ENCODE peak calls at places on chromosomes 13 and 19, in six cellular contexts. B, Y, O, M, A and I are unnamed samples.

GRCh38 chr19:38101723-38102122 is 122.3 kb downstream of the DPF1 start:
- DNase-seq in B (no peak), Y (no peak), O (no peak), M (no peak), A (no peak), I (no peak)

GRCh38 chr13:52162279-52163101 is 3.1 kb upstream of the NEK3 start:
- DNase-seq in B (peak), Y (no peak), O (no peak), M (no peak), A (peak), I (peak)

GRCh38 chr13:23979361-23980159 is 82.3 kb upstream of the C1QTNF9B start:
- DNase-seq in B (peak), Y (peak), O (peak), M (peak), A (peak), I (peak)

GRCh38 chr19:13029301-13029880 is 34.1 kb downstream of the NFIX start:
- DNase-seq in B (no peak), Y (no peak), O (no peak), M (no peak), A (no peak), I (no peak)

GRCh38 chr19:36528921-36529518 is 949 bp upstream of the ZNF260 start:
- DNase-seq in B (no peak), Y (no peak), O (peak), M (no peak), A (no peak), I (no peak)

GRCh38 chr13:30581582-30581981 is 36.1 kb upstream of the USPL1 start:
- DNase-seq in B (peak), Y (peak), O (peak), M (no peak), A (no peak), I (peak)

GRCh38 chr19:14073925-14074838 is 1.6 kb downstream of the MISP3 start:
- DNase-seq in B (peak), Y (peak), O (no peak), M (no peak), A (no peak), I (no peak)

GRCh38 chr13:28655566-28655965 is 3.4 kb upstream of the POMP start:
- DNase-seq in B (peak), Y (no peak), O (no peak), M (no peak), A (peak), I (peak)

GRCh38 chr13:102817907-102818306 is 19.0 kb downstream of the BIVM start:
- DNase-seq in B (no peak), Y (no peak), O (no peak), M (no peak), A (peak), I (no peak)

GRCh38 chr13:85140192-85140591 is 659.0 kb downstream of the SLITRK6 start:
- DNase-seq in B (no peak), Y (no peak), O (no peak), M (no peak), A (no peak), I (no peak)

GRCh38 chr19:42351079-42351735 is 25.8 kb downstream of the MEGF8 start:
- DNase-seq in B (no peak), Y (no peak), O (no peak), M (no peak), A (no peak), I (no peak)

GRCh38 chr19:48724796-48725753 is 5.5 kb upstream of the MAMSTR start:
- DNase-seq in B (peak), Y (peak), O (peak), M (peak), A (peak), I (peak)

GRCh38 chr13:102769679-102770078 is 3.9 kb downstream of the TEX30 start:
- DNase-seq in B (peak), Y (no peak), O (no peak), M (no peak), A (no peak), I (peak)

GRCh38 chr19:20664917-20665781 is 3.8 kb upstream of the ZNF626 start:
- DNase-seq in B (no peak), Y (peak), O (no peak), M (peak), A (no peak), I (peak)
- H3K4me3 ChIP-seq in B (no peak), Y (no peak), O (no peak), M (no peak), A (no peak), I (no peak)

GRCh38 chr19:5897189-5897969 is 6.2 kb downstream of the NDUFA11 start:
- DNase-seq in B (no peak), Y (no peak), O (no peak), M (no peak), A (no peak), I (no peak)

GRCh38 chr19:5895890-5896289 is 7.7 kb downstream of the NDUFA11 start:
- DNase-seq in B (no peak), Y (no peak), O (no peak), M (no peak), A (no peak), I (no peak)

GRCh38 chr19:5894704-5895349 is 8.8 kb downstream of the NDUFA11 start:
- DNase-seq in B (no peak), Y (no peak), O (no peak), M (no peak), A (no peak), I (no peak)

GRCh38 chr19:5895409-5895808 is 8.2 kb downstream of the NDUFA11 start:
- DNase-seq in B (no peak), Y (no peak), O (no peak), M (no peak), A (no peak), I (no peak)

DNA sequence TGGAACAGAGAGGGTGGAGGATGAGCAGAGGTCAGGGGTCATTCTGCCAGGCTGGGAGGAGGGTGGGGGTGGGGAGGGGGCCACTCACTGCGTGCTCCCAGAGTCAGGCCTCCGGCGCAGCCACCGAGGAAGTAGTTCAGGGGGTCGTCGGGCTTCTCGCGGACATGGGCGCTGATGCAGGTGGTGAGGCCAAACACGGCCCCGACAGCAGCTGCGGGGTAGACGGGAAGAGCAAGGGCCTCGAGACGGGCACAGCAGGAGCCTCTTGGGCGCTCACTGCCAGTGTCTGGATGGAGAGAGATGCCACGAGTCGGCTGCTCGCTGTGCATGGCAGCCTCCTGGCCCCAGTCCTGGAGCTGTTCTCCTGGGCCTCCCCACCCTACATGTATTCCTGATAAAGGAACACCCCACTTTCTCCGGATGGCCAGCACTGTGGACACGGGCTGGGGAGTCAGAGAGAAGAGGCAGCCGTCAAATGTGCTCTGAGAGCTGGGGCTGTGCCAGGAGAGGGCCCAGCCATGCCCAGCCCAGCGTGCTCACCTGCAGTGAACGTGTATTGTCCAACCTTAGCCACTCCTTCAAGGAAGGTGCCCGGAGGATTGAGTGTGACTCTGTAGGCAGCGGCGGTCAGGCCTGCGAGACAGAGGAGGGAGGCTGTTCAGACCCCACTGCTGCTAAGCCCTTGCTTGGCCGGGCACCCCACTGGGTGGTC is 7.1 kb downstream of the NDUFA11 start:
- DNase-seq in B (no peak), Y (no peak), O (no peak), M (no peak), A (no peak), I (no peak)
- TF ChIP-seq CTCF in B (no peak), Y (no peak), O (no peak), M (no peak), A (no peak), I (no peak)

DNA sequence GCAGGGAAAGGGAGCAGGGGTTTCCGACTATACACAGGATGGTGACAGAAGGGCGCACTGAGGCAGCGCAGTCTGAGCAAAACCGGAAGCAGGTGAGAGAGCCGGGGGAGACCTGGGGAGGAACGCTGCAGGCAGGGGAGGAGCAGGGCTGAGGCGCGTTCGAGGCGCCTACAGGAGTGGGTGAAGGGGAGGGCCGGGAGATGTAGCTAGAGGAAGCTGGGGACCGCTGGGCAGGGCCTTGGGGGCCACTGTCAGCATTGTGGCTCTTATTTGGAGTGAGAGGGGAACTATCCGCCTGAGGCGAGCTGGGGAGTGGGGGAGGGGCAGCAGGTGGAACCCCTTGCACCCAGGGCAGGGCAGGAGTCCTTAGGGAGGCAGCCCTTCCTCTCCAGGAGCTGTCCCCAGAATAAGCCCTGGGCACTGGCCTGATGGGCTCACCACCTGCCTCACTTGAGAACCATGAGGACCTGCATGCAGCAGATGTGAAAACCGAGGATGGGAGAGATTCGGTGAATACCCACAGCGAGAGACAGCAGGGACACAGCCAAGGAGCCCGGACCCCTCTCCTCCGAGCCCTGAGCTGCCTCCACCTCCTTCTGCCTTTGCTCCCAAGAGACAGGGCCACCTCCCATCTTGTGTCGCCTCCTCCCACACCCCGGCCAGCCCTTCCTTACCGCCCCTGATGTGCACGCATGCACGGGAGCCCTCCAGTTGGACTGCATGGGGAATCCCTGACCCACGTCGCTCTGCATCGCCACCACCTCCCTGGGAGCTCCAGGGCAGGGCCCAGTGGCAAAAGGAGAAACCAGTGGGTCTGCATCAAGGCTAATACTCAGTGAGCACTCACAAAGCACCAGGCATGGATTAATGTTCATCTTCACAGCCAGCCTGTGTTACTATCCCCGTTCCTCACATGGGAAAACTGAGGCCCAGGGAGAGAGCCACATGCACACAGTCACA is 10.3 kb downstream of the AKT2 start:
- DNase-seq in B (no peak), Y (no peak), O (peak), M (no peak), A (no peak), I (no peak)
- H3K4me3 ChIP-seq in B (no peak), Y (no peak), O (peak), M (no peak), A (no peak), I (no peak)

GRCh38 chr19:47607564-47608073 is 1.3 kb upstream of the BICRA start:
- DNase-seq in B (no peak), Y (no peak), O (no peak), M (no peak), A (no peak), I (no peak)

GRCh38 chr19:47608908-47609879 is at the start of gene BICRA:
- DNase-seq in B (peak), Y (peak), O (peak), M (peak), A (peak), I (peak)

GRCh38 chr19:47609885-47610545 is 1.1 kb downstream of the BICRA start:
- DNase-seq in B (peak), Y (peak), O (peak), M (peak), A (peak), I (no peak)

GRCh38 chr19:47610546-47610894 is 1.6 kb downstream of the BICRA start:
- DNase-seq in B (no peak), Y (no peak), O (no peak), M (no peak), A (no peak), I (no peak)

DNA sequence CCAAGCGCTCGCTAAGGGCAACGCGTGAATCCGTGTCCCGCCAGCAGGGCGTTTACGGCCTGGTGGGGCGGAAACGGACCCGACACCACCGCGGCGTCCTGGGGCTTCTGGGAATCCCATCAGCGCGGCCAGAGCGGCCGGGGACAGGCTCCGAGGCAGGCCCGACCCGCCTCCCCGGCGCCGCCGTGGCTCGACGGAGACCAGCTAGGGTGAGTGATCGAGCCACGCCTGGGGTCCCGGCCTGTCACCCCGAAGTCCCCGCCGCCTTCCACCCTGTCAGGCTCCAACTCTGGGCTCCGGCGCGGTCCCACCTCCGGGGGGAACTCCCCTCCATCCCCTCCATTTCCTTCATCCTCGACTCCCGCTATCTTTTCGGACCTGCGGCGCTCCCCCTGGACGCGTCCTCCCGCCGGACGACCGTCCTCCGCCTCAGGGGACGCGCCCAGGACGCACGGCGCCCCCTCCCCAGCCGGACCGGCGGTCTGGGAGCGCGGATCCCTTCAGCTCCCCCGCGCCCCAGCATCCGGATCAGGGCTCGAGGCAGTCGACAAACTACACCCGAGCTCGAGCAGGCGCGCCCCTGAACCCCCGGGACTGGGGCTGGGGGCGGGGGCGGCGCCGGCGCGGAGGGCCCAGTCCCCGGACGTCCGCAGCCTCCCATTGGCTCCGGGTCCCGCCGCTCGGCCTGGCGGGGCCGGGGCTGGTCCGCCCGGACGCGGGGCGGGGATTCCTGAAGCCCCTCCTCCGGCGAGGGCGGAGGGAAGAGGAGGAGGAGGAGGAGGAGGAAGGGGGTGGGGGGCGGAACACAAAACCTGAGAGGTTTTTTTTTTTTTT is 643 bp upstream of the BICRA start:
- DNase-seq in B (peak), Y (peak), O (peak), M (peak), A (peak), I (peak)
- TF ChIP-seq CTCF in B (peak), Y (peak), O (peak), M (peak), A (peak), I (peak)

GRCh38 chr19:10817291-10818038 is 18.5 kb downstream of the TMED1 start:
- DNase-seq in B (peak), Y (peak), O (no peak), M (peak), A (peak), I (peak)

GRCh38 chr19:10818306-10819123 is 17.5 kb downstream of the TMED1 start:
- DNase-seq in B (no peak), Y (no peak), O (no peak), M (no peak), A (no peak), I (no peak)

GRCh38 chr19:10815969-10816635 is 19.9 kb downstream of the TMED1 start:
- DNase-seq in B (peak), Y (no peak), O (no peak), M (no peak), A (no peak), I (peak)

GRCh38 chr19:10815007-10815531 is 20.9 kb downstream of the TMED1 start:
- DNase-seq in B (no peak), Y (no peak), O (no peak), M (no peak), A (no peak), I (no peak)

GRCh38 chr19:10816691-10817090 is 19.3 kb downstream of the TMED1 start:
- DNase-seq in B (no peak), Y (no peak), O (no peak), M (no peak), A (no peak), I (no peak)
- H3K4me3 ChIP-seq in B (peak), Y (peak), O (no peak), M (no peak), A (peak), I (peak)

GRCh38 chr19:1268392-1269064 is 604 bp upstream of the CIRBP start:
- DNase-seq in B (no peak), Y (no peak), O (no peak), M (peak), A (no peak), I (no peak)

GRCh38 chr19:1270854-1271527 is 1.9 kb downstream of the CIRBP start:
- DNase-seq in B (no peak), Y (no peak), O (no peak), M (no peak), A (no peak), I (no peak)

GRCh38 chr19:1270168-1270853 is 1.2 kb downstream of the CIRBP start:
- DNase-seq in B (no peak), Y (peak), O (no peak), M (no peak), A (no peak), I (no peak)

GRCh38 chr19:1269065-1269477 is at the start of gene CIRBP:
- DNase-seq in B (peak), Y (peak), O (peak), M (peak), A (peak), I (peak)

DNA sequence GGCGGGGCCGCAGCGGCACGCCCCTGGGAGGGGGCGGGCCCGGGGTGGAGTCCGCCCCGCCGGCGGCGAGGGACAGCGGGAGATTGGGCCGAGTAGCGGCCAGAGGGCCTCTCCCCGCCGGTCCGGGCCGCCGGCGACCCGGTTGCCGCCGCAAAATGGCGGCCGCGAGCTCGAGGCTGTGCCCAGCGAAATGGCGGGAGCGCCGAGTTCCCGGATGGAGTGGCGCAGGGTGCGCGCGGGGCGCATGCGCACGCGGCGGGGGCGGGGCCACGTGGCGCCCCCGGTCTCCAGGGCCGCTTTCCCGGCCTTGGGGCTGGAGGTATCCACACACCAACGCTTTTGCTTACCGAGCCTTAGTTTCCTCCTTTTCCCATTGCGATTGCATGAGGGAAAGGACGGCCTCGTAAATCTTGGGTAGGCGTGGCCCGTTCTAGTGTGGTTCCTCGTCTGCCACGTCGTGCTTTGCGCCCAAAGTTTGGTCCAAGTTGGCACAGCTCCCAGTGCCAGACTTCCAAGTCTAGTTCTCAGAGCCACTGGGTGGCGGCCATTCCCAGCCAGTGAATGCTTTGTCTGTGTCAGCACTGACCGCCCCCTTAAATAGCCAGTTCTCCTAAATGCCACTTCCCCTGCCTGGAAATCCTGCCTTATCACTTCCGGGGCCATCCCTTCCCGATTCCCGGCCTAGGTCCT is 491 bp downstream of the CIRBP start:
- DNase-seq in B (peak), Y (peak), O (peak), M (peak), A (peak), I (peak)
- TF ChIP-seq CTCF in B (no peak), Y (no peak), O (no peak), M (no peak), A (peak), I (peak)